ENCODE peak calls at places on chromosome 18, in four cellular contexts. D, G, Z and J are unnamed samples.
A peak's percentile ranks its signal among the peaks of the same experiment; 100 is the strongest.

GRCh38 chr18:31490387-31490786 is 7.6 kb upstream of the DSG2 start:
- DNase-seq in D (no peak), G (no peak), Z (no peak), J (no peak)

GRCh38 chr18:48831802-48832201 is 119.0 kb downstream of the SMAD7 start:
- DNase-seq in D (no peak), G (no peak), Z (no peak), J (no peak)

GRCh38 chr18:11516988-11517630 is 92.3 kb upstream of the SLC35G4 start:
- DNase-seq in D (no peak), G (no peak), Z (no peak), J (peak; percentile 32)

GRCh38 chr18:41745166-41746049 is 209.6 kb upstream of the PIK3C3 start:
- DNase-seq in D (no peak), G (peak; percentile 43), Z (peak; percentile 12), J (no peak)

GRCh38 chr18:7958081-7958896 is 391.2 kb downstream of the PTPRM start:
- DNase-seq in D (no peak), G (no peak), Z (no peak), J (no peak)

GRCh38 chr18:72107647-72108046 is 436.5 kb downstream of the CBLN2 start:
- DNase-seq in D (no peak), G (peak; percentile 2), Z (peak; percentile 80), J (no peak)

GRCh38 chr18:63648241-63648640 is 4.2 kb upstream of the SERPINB4 start:
- DNase-seq in D (no peak), G (no peak), Z (no peak), J (no peak)

GRCh38 chr18:27143580-27144287 is 41.4 kb downstream of the CHST9 start:
- DNase-seq in D (no peak), G (no peak), Z (no peak), J (no peak)

GRCh38 chr18:73462092-73462491 is 594.3 kb upstream of the NETO1 start:
- DNase-seq in D (no peak), G (no peak), Z (peak; percentile 81), J (peak; percentile 37)

GRCh38 chr18:50832754-50833153 is 12.9 kb upstream of the MRO start:
- DNase-seq in D (no peak), G (no peak), Z (no peak), J (no peak)

GRCh38 chr18:13726972-13727331 is 479 bp downstream of the RNMT start:
- DNase-seq in D (no peak), G (no peak), Z (peak; percentile 15), J (no peak)

GRCh38 chr18:55880617-55881016 is 292.6 kb upstream of the TCF4 start:
- DNase-seq in D (no peak), G (no peak), Z (no peak), J (no peak)

GRCh38 chr18:23155537-23155936 is 20.3 kb downstream of the CABLES1 start:
- DNase-seq in D (no peak), G (peak; percentile 82), Z (no peak), J (no peak)

GRCh38 chr18:67973916-67974315 is 457.4 kb upstream of the DSEL start:
- DNase-seq in D (no peak), G (no peak), Z (no peak), J (no peak)